ENCODE peak calls at places on chromosome 11, in ten cellular contexts. One of them, this sample, is unnamed.

GRCh38 chr11:69199583-69200295 is 44.0 kb downstream of the SMIM38 start:
- DNase-seq in activated T-cell treated with anti-CD3 and anti-CD28 coated beads for 1 hour: no peak
- DNase-seq in anterior cingulate cortex: no peak
- DNase-seq in nephron progenitor cell: no peak
- DNase-seq in psoas muscle: no peak
- DNase-seq in NCI-H748 treated with DMSO at 0.1 percent for 48 hours: no peak
- DNase-seq in amniotic stem cell: no peak
- DNase-seq in upper lobe of right lung: peak
- DNase-seq in bronchial epithelial cell: peak
- DNase-seq in adipocyte: no peak
- DNase-seq in this sample: no peak

GRCh38 chr11:36818410-36818809 is 220.4 kb upstream of the RAG2 start:
- DNase-seq in anterior cingulate cortex: no peak
- DNase-seq in nephron progenitor cell: peak
- DNase-seq in adipocyte: no peak
- DNase-seq in activated T-cell treated with anti-CD3 and anti-CD28 coated beads for 1 hour: no peak
- DNase-seq in amniotic stem cell: no peak
- DNase-seq in bronchial epithelial cell: no peak
- DNase-seq in psoas muscle: no peak
- DNase-seq in NCI-H748 treated with DMSO at 0.1 percent for 48 hours: no peak
- DNase-seq in upper lobe of right lung: no peak
- DNase-seq in this sample: no peak

GRCh38 chr11:9701799-9702198 is 37.9 kb downstream of the SWAP70 start:
- DNase-seq in bronchial epithelial cell: no peak
- DNase-seq in upper lobe of right lung: no peak
- DNase-seq in NCI-H748 treated with DMSO at 0.1 percent for 48 hours: no peak
- DNase-seq in psoas muscle: no peak
- DNase-seq in adipocyte: no peak
- DNase-seq in anterior cingulate cortex: no peak
- DNase-seq in nephron progenitor cell: no peak
- DNase-seq in activated T-cell treated with anti-CD3 and anti-CD28 coated beads for 1 hour: no peak
- DNase-seq in amniotic stem cell: no peak
- DNase-seq in this sample: no peak

GRCh38 chr11:59787816-59788215 is 22.8 kb downstream of the MRPL16 start:
- DNase-seq in adipocyte: peak
- DNase-seq in amniotic stem cell: no peak
- DNase-seq in anterior cingulate cortex: peak
- DNase-seq in nephron progenitor cell: no peak
- DNase-seq in bronchial epithelial cell: peak
- DNase-seq in activated T-cell treated with anti-CD3 and anti-CD28 coated beads for 1 hour: no peak
- DNase-seq in NCI-H748 treated with DMSO at 0.1 percent for 48 hours: no peak
- DNase-seq in psoas muscle: no peak
- DNase-seq in upper lobe of right lung: no peak
- DNase-seq in this sample: no peak

GRCh38 chr11:118304227-118304808 is at the start of gene CD3E:
- DNase-seq in psoas muscle: no peak
- DNase-seq in adipocyte: no peak
- DNase-seq in bronchial epithelial cell: no peak
- DNase-seq in amniotic stem cell: no peak
- DNase-seq in upper lobe of right lung: no peak
- DNase-seq in anterior cingulate cortex: no peak
- DNase-seq in NCI-H748 treated with DMSO at 0.1 percent for 48 hours: no peak
- DNase-seq in nephron progenitor cell: no peak
- DNase-seq in activated T-cell treated with anti-CD3 and anti-CD28 coated beads for 1 hour: peak
- DNase-seq in this sample: no peak

GRCh38 chr11:12169822-12170221 is 59.4 kb downstream of the MICAL2 start:
- DNase-seq in upper lobe of right lung: peak
- DNase-seq in amniotic stem cell: no peak
- DNase-seq in NCI-H748 treated with DMSO at 0.1 percent for 48 hours: no peak
- DNase-seq in adipocyte: no peak
- DNase-seq in anterior cingulate cortex: no peak
- DNase-seq in nephron progenitor cell: no peak
- DNase-seq in bronchial epithelial cell: no peak
- DNase-seq in activated T-cell treated with anti-CD3 and anti-CD28 coated beads for 1 hour: no peak
- DNase-seq in psoas muscle: no peak
- DNase-seq in this sample: no peak

GRCh38 chr11:110296226-110297081 is at the start of gene RDX:
- DNase-seq in bronchial epithelial cell: peak
- DNase-seq in anterior cingulate cortex: peak
- DNase-seq in NCI-H748 treated with DMSO at 0.1 percent for 48 hours: peak
- DNase-seq in upper lobe of right lung: peak
- DNase-seq in nephron progenitor cell: peak
- DNase-seq in activated T-cell treated with anti-CD3 and anti-CD28 coated beads for 1 hour: peak
- DNase-seq in psoas muscle: peak
- DNase-seq in adipocyte: peak
- DNase-seq in amniotic stem cell: peak
- DNase-seq in this sample: peak

GRCh38 chr11:44659641-44660040 is 67.1 kb upstream of the TSPAN18 start:
- DNase-seq in amniotic stem cell: no peak
- DNase-seq in nephron progenitor cell: no peak
- DNase-seq in adipocyte: peak
- DNase-seq in activated T-cell treated with anti-CD3 and anti-CD28 coated beads for 1 hour: no peak
- DNase-seq in NCI-H748 treated with DMSO at 0.1 percent for 48 hours: no peak
- DNase-seq in upper lobe of right lung: no peak
- DNase-seq in anterior cingulate cortex: no peak
- DNase-seq in psoas muscle: peak
- DNase-seq in bronchial epithelial cell: no peak
- DNase-seq in this sample: no peak

GRCh38 chr11:31720666-31721199 is 90.4 kb downstream of the PAX6 start:
- DNase-seq in adipocyte: no peak
- DNase-seq in activated T-cell treated with anti-CD3 and anti-CD28 coated beads for 1 hour: no peak
- DNase-seq in nephron progenitor cell: no peak
- DNase-seq in upper lobe of right lung: no peak
- DNase-seq in NCI-H748 treated with DMSO at 0.1 percent for 48 hours: no peak
- DNase-seq in anterior cingulate cortex: no peak
- DNase-seq in psoas muscle: no peak
- DNase-seq in bronchial epithelial cell: no peak
- DNase-seq in amniotic stem cell: no peak
- DNase-seq in this sample: no peak

GRCh38 chr11:65852508-65853248 is 5.3 kb downstream of the CFL1 start:
- DNase-seq in anterior cingulate cortex: no peak
- DNase-seq in activated T-cell treated with anti-CD3 and anti-CD28 coated beads for 1 hour: no peak
- DNase-seq in amniotic stem cell: no peak
- DNase-seq in upper lobe of right lung: peak
- DNase-seq in NCI-H748 treated with DMSO at 0.1 percent for 48 hours: no peak
- DNase-seq in psoas muscle: no peak
- DNase-seq in adipocyte: no peak
- DNase-seq in nephron progenitor cell: no peak
- DNase-seq in bronchial epithelial cell: no peak
- DNase-seq in this sample: no peak

GRCh38 chr11:115215694-115216615 is 288.3 kb downstream of the CADM1 start:
- DNase-seq in nephron progenitor cell: no peak
- DNase-seq in amniotic stem cell: no peak
- DNase-seq in NCI-H748 treated with DMSO at 0.1 percent for 48 hours: no peak
- DNase-seq in upper lobe of right lung: no peak
- DNase-seq in psoas muscle: no peak
- DNase-seq in bronchial epithelial cell: peak
- DNase-seq in adipocyte: no peak
- DNase-seq in anterior cingulate cortex: no peak
- DNase-seq in activated T-cell treated with anti-CD3 and anti-CD28 coated beads for 1 hour: no peak
- DNase-seq in this sample: no peak

GRCh38 chr11:115112779-115113178 is 391.4 kb downstream of the CADM1 start:
- DNase-seq in nephron progenitor cell: no peak
- DNase-seq in amniotic stem cell: no peak
- DNase-seq in adipocyte: no peak
- DNase-seq in NCI-H748 treated with DMSO at 0.1 percent for 48 hours: peak
- DNase-seq in psoas muscle: no peak
- DNase-seq in activated T-cell treated with anti-CD3 and anti-CD28 coated beads for 1 hour: no peak
- DNase-seq in upper lobe of right lung: no peak
- DNase-seq in anterior cingulate cortex: no peak
- DNase-seq in bronchial epithelial cell: no peak
- DNase-seq in this sample: no peak

GRCh38 chr11:118938491-118939411 is 13.0 kb upstream of the BCL9L start:
- DNase-seq in nephron progenitor cell: no peak
- DNase-seq in NCI-H748 treated with DMSO at 0.1 percent for 48 hours: no peak
- DNase-seq in adipocyte: peak
- DNase-seq in activated T-cell treated with anti-CD3 and anti-CD28 coated beads for 1 hour: no peak
- DNase-seq in bronchial epithelial cell: peak
- DNase-seq in psoas muscle: no peak
- DNase-seq in amniotic stem cell: no peak
- DNase-seq in anterior cingulate cortex: no peak
- DNase-seq in upper lobe of right lung: peak
- DNase-seq in this sample: peak

GRCh38 chr11:105769627-105770026 is 159.8 kb downstream of the GRIA4 start:
- DNase-seq in anterior cingulate cortex: no peak
- DNase-seq in nephron progenitor cell: no peak
- DNase-seq in NCI-H748 treated with DMSO at 0.1 percent for 48 hours: no peak
- DNase-seq in upper lobe of right lung: no peak
- DNase-seq in amniotic stem cell: no peak
- DNase-seq in adipocyte: no peak
- DNase-seq in bronchial epithelial cell: peak
- DNase-seq in activated T-cell treated with anti-CD3 and anti-CD28 coated beads for 1 hour: no peak
- DNase-seq in psoas muscle: no peak
- DNase-seq in this sample: no peak

GRCh38 chr11:60776167-60776566 is 9.0 kb upstream of the MS4A10 start:
- DNase-seq in upper lobe of right lung: peak
- DNase-seq in nephron progenitor cell: no peak
- DNase-seq in adipocyte: no peak
- DNase-seq in activated T-cell treated with anti-CD3 and anti-CD28 coated beads for 1 hour: no peak
- DNase-seq in NCI-H748 treated with DMSO at 0.1 percent for 48 hours: no peak
- DNase-seq in amniotic stem cell: no peak
- DNase-seq in anterior cingulate cortex: no peak
- DNase-seq in psoas muscle: no peak
- DNase-seq in bronchial epithelial cell: no peak
- DNase-seq in this sample: no peak

GRCh38 chr11:96254087-96254486 is 88.9 kb downstream of the MAML2 start:
- DNase-seq in bronchial epithelial cell: no peak
- DNase-seq in activated T-cell treated with anti-CD3 and anti-CD28 coated beads for 1 hour: no peak
- DNase-seq in upper lobe of right lung: no peak
- DNase-seq in amniotic stem cell: no peak
- DNase-seq in NCI-H748 treated with DMSO at 0.1 percent for 48 hours: no peak
- DNase-seq in psoas muscle: no peak
- DNase-seq in nephron progenitor cell: no peak
- DNase-seq in anterior cingulate cortex: no peak
- DNase-seq in adipocyte: no peak
- DNase-seq in this sample: no peak

GRCh38 chr11:16946477-16947282 is 67.5 kb downstream of the PLEKHA7 start:
- DNase-seq in anterior cingulate cortex: no peak
- DNase-seq in bronchial epithelial cell: no peak
- DNase-seq in amniotic stem cell: no peak
- DNase-seq in NCI-H748 treated with DMSO at 0.1 percent for 48 hours: no peak
- DNase-seq in upper lobe of right lung: no peak
- DNase-seq in activated T-cell treated with anti-CD3 and anti-CD28 coated beads for 1 hour: no peak
- DNase-seq in adipocyte: no peak
- DNase-seq in psoas muscle: no peak
- DNase-seq in nephron progenitor cell: peak
- DNase-seq in this sample: no peak

GRCh38 chr11:68865241-68865640 is 23.5 kb upstream of the CPT1A start:
- DNase-seq in nephron progenitor cell: no peak
- DNase-seq in amniotic stem cell: no peak
- DNase-seq in bronchial epithelial cell: no peak
- DNase-seq in upper lobe of right lung: peak
- DNase-seq in psoas muscle: no peak
- DNase-seq in anterior cingulate cortex: no peak
- DNase-seq in activated T-cell treated with anti-CD3 and anti-CD28 coated beads for 1 hour: no peak
- DNase-seq in adipocyte: no peak
- DNase-seq in NCI-H748 treated with DMSO at 0.1 percent for 48 hours: no peak
- DNase-seq in this sample: no peak

GRCh38 chr11:64855596-64856304 is 11.3 kb upstream of the CDC42BPG start:
- DNase-seq in adipocyte: no peak
- DNase-seq in upper lobe of right lung: no peak
- DNase-seq in NCI-H748 treated with DMSO at 0.1 percent for 48 hours: no peak
- DNase-seq in activated T-cell treated with anti-CD3 and anti-CD28 coated beads for 1 hour: no peak
- DNase-seq in bronchial epithelial cell: no peak
- DNase-seq in nephron progenitor cell: no peak
- DNase-seq in psoas muscle: no peak
- DNase-seq in amniotic stem cell: no peak
- DNase-seq in anterior cingulate cortex: no peak
- DNase-seq in this sample: no peak

GRCh38 chr11:103222801-103223200 is 113.6 kb downstream of the DYNC2H1 start:
- DNase-seq in anterior cingulate cortex: no peak
- DNase-seq in bronchial epithelial cell: no peak
- DNase-seq in adipocyte: no peak
- DNase-seq in upper lobe of right lung: no peak
- DNase-seq in psoas muscle: no peak
- DNase-seq in activated T-cell treated with anti-CD3 and anti-CD28 coated beads for 1 hour: no peak
- DNase-seq in NCI-H748 treated with DMSO at 0.1 percent for 48 hours: no peak
- DNase-seq in amniotic stem cell: no peak
- DNase-seq in nephron progenitor cell: no peak
- DNase-seq in this sample: no peak

GRCh38 chr11:68546555-68546954 is 86.0 kb downstream of the PPP6R3 start:
- DNase-seq in upper lobe of right lung: no peak
- DNase-seq in anterior cingulate cortex: no peak
- DNase-seq in bronchial epithelial cell: peak
- DNase-seq in activated T-cell treated with anti-CD3 and anti-CD28 coated beads for 1 hour: no peak
- DNase-seq in amniotic stem cell: no peak
- DNase-seq in NCI-H748 treated with DMSO at 0.1 percent for 48 hours: no peak
- DNase-seq in nephron progenitor cell: no peak
- DNase-seq in psoas muscle: peak
- DNase-seq in adipocyte: no peak
- DNase-seq in this sample: peak